ENCODE peak calls at places on chromosomes 12 and 14, in six cellular contexts. H is WTC11, F is cardiac fibroblast, E is mesenteric fat pad, U is Calu3, D is frontal cortex. T is an unnamed sample.

GRCh38 chr14:56400426-56400825 is 179.2 kb upstream of the TMEM260 start:
- DNase-seq in H (no peak), F (peak), E (no peak), U (no peak), D (no peak), T (no peak)

GRCh38 chr12:26203167-26203566 is 7.8 kb downstream of the SSPN start:
- DNase-seq in H (no peak), F (no peak), E (no peak), U (no peak), D (no peak), T (no peak)

GRCh38 chr14:100321473-100322137 is 1.5 kb upstream of the SLC25A47 start:
- DNase-seq in H (no peak), F (no peak), E (no peak), U (no peak), D (no peak), T (no peak)

GRCh38 chr14:23366163-23366921 is 1.4 kb upstream of the EFS start:
- DNase-seq in H (peak), F (peak), E (no peak), U (no peak), D (peak), T (no peak)

GRCh38 chr12:2247109-2247508 is 194.3 kb downstream of the CACNA1C start:
- DNase-seq in H (no peak), F (no peak), E (no peak), U (no peak), D (no peak), T (no peak)

GRCh38 chr12:120817559-120818330 is 86.4 kb downstream of the SPPL3 start:
- DNase-seq in H (no peak), F (no peak), E (no peak), U (no peak), D (no peak), T (no peak)

GRCh38 chr12:58554522-58555157 is 365.7 kb downstream of the LRIG3 start:
- DNase-seq in H (no peak), F (no peak), E (no peak), U (no peak), D (no peak), T (no peak)

GRCh38 chr12:101855364-101855884 is 22.0 kb upstream of the DRAM1 start:
- DNase-seq in H (no peak), F (no peak), E (no peak), U (no peak), D (no peak), T (no peak)

GRCh38 chr12:112833272-112833671 is 41.7 kb downstream of the RPH3A start:
- DNase-seq in H (no peak), F (no peak), E (no peak), U (no peak), D (no peak), T (no peak)

GRCh38 chr14:52703225-52703624 is 3.8 kb upstream of the PSMC6 start:
- DNase-seq in H (no peak), F (peak), E (no peak), U (peak), D (no peak), T (no peak)

GRCh38 chr12:70487440-70487839 is 121.3 kb downstream of the KCNMB4 start:
- DNase-seq in H (no peak), F (no peak), E (no peak), U (no peak), D (no peak), T (no peak)

GRCh38 chr12:95838125-95838524 is 20.6 kb upstream of the SNRPF start:
- DNase-seq in H (no peak), F (peak), E (no peak), U (peak), D (no peak), T (no peak)

GRCh38 chr12:29207120-29207519 is 58.0 kb downstream of the FAR2 start:
- DNase-seq in H (no peak), F (peak), E (no peak), U (no peak), D (no peak), T (no peak)